ENCODE peak calls at places on chromosome 20, in five cellular contexts. One of them, this sample, is unnamed.

GRCh38 chr20:48738399-48739304 is 89.1 kb downstream of the PREX1 start:
- DNase-seq in tibial nerve: no peak
- DNase-seq in IMR-90: no peak
- DNase-seq in G401: no peak
- DNase-seq in T-helper 17 cell: no peak
- DNase-seq in this sample: no peak

GRCh38 chr20:4626228-4626627 is 95.5 kb upstream of the PRND start:
- DNase-seq in G401: no peak
- DNase-seq in T-helper 17 cell: no peak
- DNase-seq in tibial nerve: no peak
- DNase-seq in IMR-90: no peak
- DNase-seq in this sample: no peak

GRCh38 chr20:5751856-5752255 is 1.7 kb downstream of the SHLD1 start:
- DNase-seq in tibial nerve: no peak
- DNase-seq in T-helper 17 cell: no peak
- DNase-seq in G401: no peak
- DNase-seq in IMR-90: no peak
- DNase-seq in this sample: no peak

GRCh38 chr20:19976595-19977372 is 40.4 kb upstream of the NAA20 start:
- DNase-seq in G401: no peak
- DNase-seq in IMR-90: peak; percentile 83
- DNase-seq in T-helper 17 cell: no peak
- DNase-seq in tibial nerve: no peak
- DNase-seq in this sample: peak; percentile 84

GRCh38 chr20:13333793-13334192 is 112.7 kb downstream of the ISM1 start:
- DNase-seq in IMR-90: peak; percentile 4
- DNase-seq in T-helper 17 cell: no peak
- DNase-seq in tibial nerve: no peak
- DNase-seq in G401: no peak
- DNase-seq in this sample: no peak

GRCh38 chr20:33460711-33461110 is 17.1 kb upstream of the SNTA1 start:
- DNase-seq in tibial nerve: no peak
- DNase-seq in T-helper 17 cell: no peak
- DNase-seq in IMR-90: no peak
- DNase-seq in G401: no peak
- DNase-seq in this sample: no peak

GRCh38 chr20:44615169-44615791 is 32.9 kb downstream of the PKIG start:
- DNase-seq in tibial nerve: no peak
- DNase-seq in T-helper 17 cell: no peak
- DNase-seq in G401: no peak
- DNase-seq in IMR-90: peak; percentile 38
- DNase-seq in this sample: no peak

GRCh38 chr20:63500151-63500901 is 1.4 kb upstream of the EEF1A2 start:
- DNase-seq in tibial nerve: no peak
- DNase-seq in G401: peak; percentile 73
- DNase-seq in T-helper 17 cell: no peak
- DNase-seq in IMR-90: no peak
- DNase-seq in this sample: no peak

GRCh38 chr20:45792513-45793118 is 862 bp downstream of the DNTTIP1 start:
- DNase-seq in G401: no peak
- DNase-seq in tibial nerve: no peak
- DNase-seq in IMR-90: no peak
- DNase-seq in T-helper 17 cell: no peak
- DNase-seq in this sample: no peak

GRCh38 chr20:54545959-54546358 is 70.6 kb downstream of the DOK5 start:
- DNase-seq in IMR-90: peak; percentile 36
- DNase-seq in T-helper 17 cell: no peak
- DNase-seq in tibial nerve: no peak
- DNase-seq in G401: no peak
- DNase-seq in this sample: no peak

GRCh38 chr20:19995220-19995863 is 21.8 kb upstream of the NAA20 start:
- DNase-seq in tibial nerve: no peak
- DNase-seq in T-helper 17 cell: no peak
- DNase-seq in IMR-90: peak; percentile 64
- DNase-seq in G401: peak; percentile 71
- DNase-seq in this sample: peak; percentile 73

GRCh38 chr20:37295001-37295400 is 5.5 kb downstream of the MANBAL start:
- DNase-seq in G401: no peak
- DNase-seq in T-helper 17 cell: no peak
- DNase-seq in tibial nerve: no peak
- DNase-seq in IMR-90: peak; percentile 99
- DNase-seq in this sample: no peak

GRCh38 chr20:2005359-2005758 is 11.5 kb upstream of the PDYN start:
- DNase-seq in T-helper 17 cell: no peak
- DNase-seq in tibial nerve: no peak
- DNase-seq in G401: no peak
- DNase-seq in IMR-90: peak; percentile 8
- DNase-seq in this sample: no peak

GRCh38 chr20:14219801-14220461 is 117.5 kb downstream of the FLRT3 start:
- DNase-seq in tibial nerve: no peak
- DNase-seq in T-helper 17 cell: no peak
- DNase-seq in IMR-90: no peak
- DNase-seq in G401: no peak
- DNase-seq in this sample: no peak

GRCh38 chr20:36154696-36155628 is at the start of gene EPB41L1:
- DNase-seq in T-helper 17 cell: no peak
- DNase-seq in G401: peak; percentile 47
- DNase-seq in IMR-90: no peak
- DNase-seq in tibial nerve: no peak
- DNase-seq in this sample: peak; percentile 46

GRCh38 chr20:19977373-19977770 is 39.8 kb upstream of the NAA20 start:
- DNase-seq in T-helper 17 cell: no peak
- DNase-seq in tibial nerve: no peak
- DNase-seq in G401: no peak
- DNase-seq in IMR-90: no peak
- DNase-seq in this sample: no peak

GRCh38 chr20:54103067-54103761 is 32.8 kb upstream of the BCAS1 start:
- DNase-seq in T-helper 17 cell: peak; percentile 34
- DNase-seq in tibial nerve: peak; percentile 45
- DNase-seq in IMR-90: peak; percentile 64
- DNase-seq in G401: peak; percentile 13
- DNase-seq in this sample: peak; percentile 44

GRCh38 chr20:63295422-63295821 is 2.4 kb downstream of the COL20A1 start:
- DNase-seq in tibial nerve: no peak
- DNase-seq in T-helper 17 cell: no peak
- DNase-seq in IMR-90: no peak
- DNase-seq in G401: peak; percentile 9
- DNase-seq in this sample: peak; percentile 32

GRCh38 chr20:59207235-59207634 is 43.6 kb downstream of the ZNF831 start:
- DNase-seq in IMR-90: no peak
- DNase-seq in tibial nerve: no peak
- DNase-seq in G401: no peak
- DNase-seq in T-helper 17 cell: no peak
- DNase-seq in this sample: no peak

GRCh38 chr20:1180949-1181348 is 3.8 kb downstream of the TMEM74B start:
- DNase-seq in tibial nerve: no peak
- DNase-seq in G401: no peak
- DNase-seq in T-helper 17 cell: no peak
- DNase-seq in IMR-90: no peak
- DNase-seq in this sample: no peak

GRCh38 chr20:63968928-63969760 is 586 bp downstream of the ZNF512B start:
- DNase-seq in tibial nerve: no peak
- DNase-seq in G401: no peak
- DNase-seq in IMR-90: no peak
- DNase-seq in T-helper 17 cell: peak; percentile 35
- DNase-seq in this sample: peak; percentile 2